ENCODE peak calls at places on chromosomes 2 and 18, in six cellular contexts. B is choroid plexus epithelial cell; D is mesenchymal stem cell; T is pancreas; N is CD8-positive, alpha-beta T cell; U is PC-9. K is an unnamed sample.
A peak's percentile ranks its signal among the peaks of the same experiment; 100 is the strongest.

GRCh38 chr2:199405241-199405640 is 52.5 kb downstream of the SATB2 start:
- DNase-seq in B (peak; percentile 51), D (peak; percentile 16), T (no peak), N (no peak), U (no peak), K (peak; percentile 21)

GRCh38 chr2:236674238-236674637 is 104.6 kb downstream of the ACKR3 start:
- DNase-seq in B (no peak), D (no peak), T (no peak), N (no peak), U (no peak), K (no peak)

GRCh38 chr2:200056105-200056504 is 100.7 kb downstream of the MAIP1 start:
- DNase-seq in B (no peak), D (no peak), T (no peak), N (no peak), U (no peak), K (peak; percentile 21)

GRCh38 chr2:120867290-120868231 is 131.9 kb downstream of the GLI2 start:
- DNase-seq in B (peak; percentile 78), D (peak; percentile 89), T (peak; percentile 46), N (no peak), U (no peak), K (peak; percentile 83)

GRCh38 chr2:7510353-7510752 is 593.1 kb downstream of the RNF144A start:
- DNase-seq in B (no peak), D (no peak), T (no peak), N (no peak), U (no peak), K (no peak)

GRCh38 chr2:55861733-55862132 is 61.8 kb downstream of the EFEMP1 start:
- DNase-seq in B (peak; percentile 73), D (no peak), T (no peak), N (no peak), U (no peak), K (peak; percentile 75)

GRCh38 chr2:157874278-157874825 is 1.8 kb downstream of the ACVR1 start:
- DNase-seq in B (no peak), D (peak; percentile 27), T (peak; percentile 26), N (no peak), U (no peak), K (no peak)

GRCh38 chr2:216066255-216066654 is 15.4 kb downstream of the PECR start:
- DNase-seq in B (peak; percentile 89), D (peak; percentile 27), T (no peak), N (no peak), U (no peak), K (peak; percentile 63)

GRCh38 chr2:26982102-26982742 is 11.8 kb downstream of the MAPRE3 start:
- DNase-seq in B (peak; percentile 85), D (peak; percentile 17), T (peak; percentile 82), N (peak; percentile 19), U (peak; percentile 65), K (peak; percentile 83)

GRCh38 chr18:27763936-27764335 is 413.0 kb downstream of the CDH2 start:
- DNase-seq in B (no peak), D (no peak), T (no peak), N (no peak), U (no peak), K (peak; percentile 20)

GRCh38 chr2:199309973-199310372 is 147.8 kb downstream of the SATB2 start:
- DNase-seq in B (no peak), D (no peak), T (no peak), N (no peak), U (no peak), K (no peak)

GRCh38 chr18:63152791-63153190 is 166.8 kb downstream of the BCL2 start:
- DNase-seq in B (no peak), D (no peak), T (no peak), N (no peak), U (no peak), K (no peak)

GRCh38 chr2:56077352-56077915 is 106.4 kb upstream of the CCDC85A start:
- DNase-seq in B (peak; percentile 50), D (peak; percentile 32), T (no peak), N (no peak), U (peak; percentile 43), K (peak; percentile 16)

GRCh38 chr2:150532883-150533282 is 45.4 kb upstream of the RND3 start:
- DNase-seq in B (peak; percentile 81), D (no peak), T (no peak), N (no peak), U (no peak), K (peak; percentile 61)

GRCh38 chr2:46893231-46893943 is 22.2 kb downstream of the MCFD2 start:
- DNase-seq in B (peak; percentile 44), D (peak; percentile 38), T (no peak), N (no peak), U (no peak), K (peak; percentile 62)

GRCh38 chr2:165440367-165440766 is 29.1 kb upstream of the CSRNP3 start:
- DNase-seq in B (peak; percentile 69), D (peak; percentile 59), T (no peak), N (no peak), U (no peak), K (peak; percentile 90)

GRCh38 chr18:25503567-25504081 is 151.7 kb upstream of the ZNF521 start:
- DNase-seq in B (peak; percentile 84), D (peak; percentile 79), T (no peak), N (no peak), U (no peak), K (peak; percentile 83)

GRCh38 chr2:18620867-18621266 is 31.5 kb upstream of the NT5C1B start:
- DNase-seq in B (no peak), D (no peak), T (no peak), N (no peak), U (no peak), K (no peak)

GRCh38 chr18:10299686-10300085 is 154.7 kb upstream of the APCDD1 start:
- DNase-seq in B (peak; percentile 52), D (peak; percentile 46), T (no peak), N (no peak), U (no peak), K (no peak)

GRCh38 chr2:25197336-25198208 is 29.2 kb upstream of the POMC start:
- DNase-seq in B (no peak), D (peak; percentile 53), T (no peak), N (no peak), U (no peak), K (no peak)

GRCh38 chr18:10247402-10248117 is 206.9 kb upstream of the APCDD1 start:
- DNase-seq in B (no peak), D (no peak), T (no peak), N (no peak), U (no peak), K (peak; percentile 38)

GRCh38 chr18:48902023-48902855 is 48.5 kb downstream of the SMAD7 start:
- DNase-seq in B (peak; percentile 95), D (peak; percentile 84), T (peak; percentile 90), N (no peak), U (peak; percentile 72), K (peak; percentile 94)

GRCh38 chr18:35923939-35924338 is 48.5 kb upstream of the RMP24 start:
- DNase-seq in B (no peak), D (no peak), T (no peak), N (no peak), U (no peak), K (no peak)

GRCh38 chr2:232310189-232310588 is 68.4 kb upstream of the ALPP start:
- DNase-seq in B (no peak), D (no peak), T (no peak), N (peak; percentile 43), U (no peak), K (no peak)

GRCh38 chr2:11187733-11188132 is 32.5 kb downstream of the SLC66A3 start:
- DNase-seq in B (no peak), D (no peak), T (no peak), N (no peak), U (no peak), K (no peak)

GRCh38 chr2:200376422-200377142 is 70.1 kb downstream of the SPATS2L start:
- DNase-seq in B (no peak), D (no peak), T (no peak), N (no peak), U (peak; percentile 88), K (no peak)

GRCh38 chr2:203813684-203814083 is 53.9 kb upstream of the CTLA4 start:
- DNase-seq in B (no peak), D (no peak), T (no peak), N (no peak), U (no peak), K (no peak)

GRCh38 chr2:6927186-6927585 is 10.0 kb downstream of the RNF144A start:
- DNase-seq in B (peak; percentile 57), D (no peak), T (peak; percentile 73), N (no peak), U (no peak), K (no peak)

GRCh38 chr2:148927010-148927409 is 52.0 kb downstream of the KIF5C start:
- DNase-seq in B (no peak), D (no peak), T (no peak), N (peak; percentile 19), U (no peak), K (no peak)
- H3K4me3 ChIP-seq in B (no peak overlapping the region), D (no peak overlapping the region), T (no peak overlapping the region), N (peak overlapping the region; percentile 48), U (no peak overlapping the region), K (no peak overlapping the region)

GRCh38 chr2:9473985-9474360 is 378 bp upstream of the IAH1 start:
- DNase-seq in B (peak; percentile 48), D (no peak), T (peak; percentile 60), N (peak; percentile 70), U (no peak), K (peak; percentile 18)

GRCh38 chr2:9473308-9473984 is 905 bp upstream of the IAH1 start:
- DNase-seq in B (no peak), D (no peak), T (peak; percentile 48), N (no peak), U (no peak), K (no peak)

GRCh38 chr2:9477914-9478313 is 3.6 kb downstream of the IAH1 start:
- DNase-seq in B (no peak), D (no peak), T (no peak), N (no peak), U (no peak), K (no peak)

GRCh38 chr2:9471212-9471611 is 3.1 kb upstream of the IAH1 start:
- DNase-seq in B (no peak), D (no peak), T (no peak), N (no peak), U (no peak), K (no peak)

GRCh38 chr2:9474361-9475117 is at the start of gene IAH1:
- DNase-seq in B (peak; percentile 50), D (no peak), T (peak; percentile 69), N (peak; percentile 74), U (no peak), K (peak; percentile 44)
- H3K4me3 ChIP-seq in B (peak within 1 kb of the TSS; percentile 74), D (peak within 1 kb of the TSS; percentile 84), T (peak within 1 kb of the TSS; percentile 53), N (peak within 1 kb of the TSS; percentile 83), U (peak within 1 kb of the TSS; percentile 81), K (peak within 1 kb of the TSS; percentile 68)

GRCh38 chr2:178163395-178163794 is 30.9 kb upstream of the OSBPL6 start:
- DNase-seq in B (peak; percentile 6), D (peak; percentile 46), T (no peak), N (no peak), U (no peak), K (no peak)

DNA sequence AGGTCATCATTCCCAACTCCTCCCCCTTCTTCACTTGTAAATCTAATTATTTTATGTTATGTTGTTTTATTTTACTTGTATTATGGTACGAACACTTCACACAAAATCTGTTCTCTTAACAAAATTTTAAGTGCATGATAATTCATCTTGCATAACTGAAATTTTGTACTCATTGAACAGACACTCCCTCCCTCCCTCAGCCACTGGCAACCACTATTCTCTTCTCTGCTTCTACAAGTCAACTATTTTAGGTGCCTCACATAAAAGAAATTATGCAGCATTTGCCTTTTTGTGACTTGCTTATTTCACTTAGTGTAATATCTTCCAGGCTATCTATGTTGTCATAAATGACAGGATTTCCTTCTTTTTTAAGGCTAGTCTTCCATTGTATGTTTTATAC is 30.4 kb upstream of the OSBPL6 start:
- DNase-seq in B (no peak), D (no peak), T (no peak), N (no peak), U (no peak), K (no peak)
- H3K4me3 ChIP-seq in B (no peak overlapping the region), D (peak overlapping the region; percentile 50), T (no peak overlapping the region), N (no peak overlapping the region), U (no peak overlapping the region), K (no peak overlapping the region)

GRCh38 chr2:161873689-161874088 is 200.3 kb downstream of the DPP4 start:
- DNase-seq in B (no peak), D (no peak), T (no peak), N (no peak), U (no peak), K (no peak)
- H3K4me3 ChIP-seq in B (no peak overlapping the region), D (no peak overlapping the region), T (no peak overlapping the region), N (no peak overlapping the region), U (no peak overlapping the region), K (no peak overlapping the region)